ENCODE peak calls at places on chromosome 12, in ten cellular contexts. W is NCI-H460; A is fibroblast of pulmonary artery; R is activated T-cell treated with anti-CD3 and anti-CD28 coated beads, Interleukin-2, amount 50 U/mL, for 1 hour; H is glutamatergic neuron; T is right atrium auricular region; L is frontal cortex; B is NT2/D1; K is midbrain; M is NCI-H2081. G is an unnamed sample.

GRCh38 chr12:65966852-65967593 is 142.7 kb downstream of the HMGA2 start:
- DNase-seq in K (no peak), L (no peak), H (no peak), T (no peak), A (no peak), B (no peak), M (no peak), W (no peak), R (no peak), G (no peak)

GRCh38 chr12:50763637-50764115 is at the start of gene ATF1:
- DNase-seq in B (peak), W (peak), A (peak), M (peak), K (peak), L (peak), R (peak), H (peak), T (peak), G (peak)

GRCh38 chr12:98224584-98225221 is 290.7 kb upstream of the TMPO start:
- DNase-seq in L (no peak), K (no peak), T (no peak), M (no peak), A (no peak), W (no peak), R (no peak), H (no peak), B (no peak), G (no peak)

GRCh38 chr12:78120866-78121590 is 290.3 kb downstream of the NAV3 start:
- DNase-seq in W (peak), B (no peak), H (no peak), K (peak), M (no peak), R (no peak), A (peak), L (no peak), T (no peak), G (peak)

GRCh38 chr12:121233628-121234020 is 23.7 kb downstream of the P2RX4 start:
- DNase-seq in M (no peak), A (no peak), W (no peak), T (no peak), R (no peak), H (no peak), K (no peak), B (no peak), L (no peak), G (no peak)

GRCh38 chr12:94689646-94690036 is 39.3 kb upstream of the TMCC3 start:
- DNase-seq in A (peak), B (no peak), R (no peak), T (no peak), H (no peak), L (no peak), W (no peak), K (no peak), M (no peak), G (no peak)

GRCh38 chr12:52032431-52032796 is 18.8 kb upstream of the NR4A1 start:
- DNase-seq in M (peak), H (no peak), W (no peak), A (peak), R (no peak), K (peak), L (no peak), B (no peak), T (peak), G (peak)

GRCh38 chr12:66740257-66740656 is 61.4 kb upstream of the GRIP1 start:
- DNase-seq in H (no peak), L (no peak), T (no peak), W (no peak), A (no peak), K (no peak), B (no peak), M (no peak), R (no peak), G (no peak)

GRCh38 chr12:53176750-53177149 is 3.8 kb upstream of the ZNF740 start:
- DNase-seq in R (peak), K (no peak), T (no peak), L (no peak), M (no peak), A (no peak), B (no peak), W (no peak), H (no peak), G (no peak)

GRCh38 chr12:121278450-121279375 is 17.8 kb downstream of the CAMKK2 start:
- DNase-seq in K (no peak), B (no peak), W (no peak), R (no peak), A (peak), M (no peak), H (no peak), T (no peak), L (peak), G (no peak)

GRCh38 chr12:131233737-131234474 is 280.2 kb downstream of the ADGRD1 start:
- DNase-seq in R (no peak), K (no peak), W (no peak), T (no peak), M (no peak), A (no peak), B (no peak), H (no peak), L (no peak), G (no peak)

GRCh38 chr12:113242018-113242418 is 20.8 kb downstream of the TPCN1 start:
- DNase-seq in A (no peak), W (no peak), B (no peak), K (no peak), H (no peak), L (no peak), M (no peak), R (no peak), T (no peak), G (peak)

GRCh38 chr12:90229771-90230170 is 521.1 kb upstream of the ATP2B1 start:
- DNase-seq in B (peak), M (no peak), L (no peak), H (no peak), K (no peak), T (no peak), W (no peak), R (no peak), A (peak), G (no peak)

GRCh38 chr12:27709932-27710591 is 570 bp upstream of the MRPS35 start:
- DNase-seq in H (no peak), A (peak), W (no peak), R (no peak), M (no peak), L (no peak), T (no peak), K (no peak), B (no peak), G (peak)

GRCh38 chr12:93896427-93896826 is 219.3 kb downstream of the CRADD start:
- DNase-seq in R (no peak), B (no peak), K (no peak), H (no peak), M (no peak), W (no peak), A (no peak), L (no peak), T (no peak), G (no peak)

GRCh38 chr12:14668591-14668990 is 27.8 kb downstream of the GUCY2C start:
- DNase-seq in T (no peak), H (no peak), B (no peak), A (no peak), L (no peak), R (no peak), M (no peak), W (no peak), K (no peak), G (no peak)

GRCh38 chr12:46439793-46440511 is 67.4 kb upstream of the SLC38A2 start:
- DNase-seq in H (no peak), L (no peak), T (no peak), B (no peak), K (no peak), A (no peak), R (no peak), M (no peak), W (no peak), G (no peak)

GRCh38 chr12:51174501-51174900 is 1.6 kb upstream of the TFCP2 start:
- DNase-seq in K (no peak), H (no peak), A (no peak), R (no peak), L (no peak), M (no peak), W (no peak), T (no peak), B (no peak), G (peak)

GRCh38 chr12:90020006-90020405 is 311.4 kb upstream of the ATP2B1 start:
- DNase-seq in K (no peak), W (no peak), M (no peak), A (no peak), L (no peak), R (no peak), B (no peak), T (no peak), H (no peak), G (no peak)

GRCh38 chr12:8078916-8079315 is 3.2 kb upstream of the NECAP1 start:
- DNase-seq in B (no peak), W (no peak), L (no peak), H (no peak), M (no peak), T (no peak), A (no peak), R (no peak), K (no peak), G (no peak)

GRCh38 chr12:120887253-120888043 is 16.7 kb downstream of the SPPL3 start:
- DNase-seq in W (no peak), R (no peak), K (no peak), L (no peak), T (no peak), A (no peak), H (no peak), B (no peak), M (no peak), G (no peak)

GRCh38 chr12:126663304-126664094 is 1598.3 kb downstream of the AACS start:
- DNase-seq in B (peak), L (no peak), W (peak), A (peak), T (no peak), H (peak), K (no peak), M (peak), R (no peak), G (peak)

GRCh38 chr12:64595863-64596793 is 14.2 kb upstream of the RASSF3 start:
- DNase-seq in M (no peak), L (no peak), H (no peak), B (no peak), R (no peak), K (no peak), A (no peak), W (no peak), T (no peak), G (no peak)

GRCh38 chr12:57129311-57130288 is 1.3 kb downstream of the LRP1 start:
- DNase-seq in A (peak), T (peak), W (no peak), K (no peak), B (no peak), M (no peak), H (peak), L (no peak), R (no peak), G (no peak)

GRCh38 chr12:42757735-42758134 is 168.2 kb upstream of the PRICKLE1 start:
- DNase-seq in M (no peak), K (no peak), H (no peak), T (no peak), L (no peak), B (no peak), R (no peak), A (no peak), W (no peak), G (no peak)

GRCh38 chr12:6829532-6830220 is 1.5 kb downstream of the P3H3 start:
- DNase-seq in M (no peak), H (peak), B (no peak), W (no peak), L (no peak), R (no peak), K (no peak), A (no peak), T (no peak), G (no peak)

GRCh38 chr12:116697305-116698130 is 40.4 kb downstream of the SPRING1 start:
- DNase-seq in M (peak), A (no peak), B (peak), T (no peak), L (no peak), K (no peak), W (no peak), H (peak), R (no peak), G (peak)

GRCh38 chr12:96164951-96165858 is 29.0 kb upstream of the ELK3 start:
- DNase-seq in R (no peak), W (no peak), A (no peak), H (no peak), L (no peak), T (no peak), K (no peak), M (no peak), B (no peak), G (no peak)

GRCh38 chr12:53941187-53941586 is 2.6 kb downstream of the HOXC13 start:
- DNase-seq in L (no peak), K (no peak), R (no peak), A (no peak), B (no peak), T (no peak), W (no peak), M (no peak), H (no peak), G (no peak)

GRCh38 chr12:28114488-28114887 is 75.8 kb upstream of the CCDC91 start:
- DNase-seq in B (no peak), R (no peak), A (no peak), L (no peak), M (no peak), K (no peak), T (no peak), H (no peak), W (no peak), G (no peak)